ENCODE peak calls at places on chromosome 1, in eight cellular contexts. One of them, this sample, is unnamed.

GRCh38 chr1:158145173-158145719 is 35.4 kb upstream of the CD1D start:
- DNase-seq in stimulated activated CD8-positive, alpha-beta memory T cell treated with anti-CD3 and anti-CD28 coated beads, Interleukin-15, amount 100 ng/mL, for 1 hour: no peak
- DNase-seq in nephron progenitor cell: no peak
- DNase-seq in stimulated activated CD4-positive, alpha-beta T cell treated with anti-CD3 and anti-CD28 coated beads, TNF-alpha, amount 100 ng/mL, for 4 hours: no peak
- DNase-seq in H54: no peak
- DNase-seq in left ventricle myocardium superior: peak
- DNase-seq in choroid plexus epithelial cell: peak
- DNase-seq in left ventricle myocardium inferior: peak
- DNase-seq in this sample: no peak

GRCh38 chr1:33060579-33061083 is 20.3 kb upstream of the AZIN2 start:
- DNase-seq in stimulated activated CD8-positive, alpha-beta memory T cell treated with anti-CD3 and anti-CD28 coated beads, Interleukin-15, amount 100 ng/mL, for 1 hour: no peak
- DNase-seq in nephron progenitor cell: no peak
- DNase-seq in stimulated activated CD4-positive, alpha-beta T cell treated with anti-CD3 and anti-CD28 coated beads, TNF-alpha, amount 100 ng/mL, for 4 hours: no peak
- DNase-seq in H54: peak
- DNase-seq in left ventricle myocardium superior: peak
- DNase-seq in choroid plexus epithelial cell: peak
- DNase-seq in left ventricle myocardium inferior: peak
- DNase-seq in this sample: peak

GRCh38 chr1:99737016-99737415 is 29.4 kb downstream of the FRRS1 start:
- DNase-seq in stimulated activated CD8-positive, alpha-beta memory T cell treated with anti-CD3 and anti-CD28 coated beads, Interleukin-15, amount 100 ng/mL, for 1 hour: no peak
- DNase-seq in nephron progenitor cell: peak
- DNase-seq in stimulated activated CD4-positive, alpha-beta T cell treated with anti-CD3 and anti-CD28 coated beads, TNF-alpha, amount 100 ng/mL, for 4 hours: no peak
- DNase-seq in H54: peak
- DNase-seq in left ventricle myocardium superior: no peak
- DNase-seq in choroid plexus epithelial cell: peak
- DNase-seq in left ventricle myocardium inferior: no peak
- DNase-seq in this sample: no peak

GRCh38 chr1:216929870-216930582 is 206.8 kb upstream of the ESRRG start:
- DNase-seq in stimulated activated CD8-positive, alpha-beta memory T cell treated with anti-CD3 and anti-CD28 coated beads, Interleukin-15, amount 100 ng/mL, for 1 hour: no peak
- DNase-seq in nephron progenitor cell: no peak
- DNase-seq in stimulated activated CD4-positive, alpha-beta T cell treated with anti-CD3 and anti-CD28 coated beads, TNF-alpha, amount 100 ng/mL, for 4 hours: no peak
- DNase-seq in H54: no peak
- DNase-seq in left ventricle myocardium superior: no peak
- DNase-seq in choroid plexus epithelial cell: peak
- DNase-seq in left ventricle myocardium inferior: no peak
- DNase-seq in this sample: no peak

GRCh38 chr1:96979287-96979686 is 257.7 kb downstream of the PTBP2 start:
- DNase-seq in stimulated activated CD8-positive, alpha-beta memory T cell treated with anti-CD3 and anti-CD28 coated beads, Interleukin-15, amount 100 ng/mL, for 1 hour: no peak
- DNase-seq in nephron progenitor cell: no peak
- DNase-seq in stimulated activated CD4-positive, alpha-beta T cell treated with anti-CD3 and anti-CD28 coated beads, TNF-alpha, amount 100 ng/mL, for 4 hours: no peak
- DNase-seq in H54: no peak
- DNase-seq in left ventricle myocardium superior: no peak
- DNase-seq in choroid plexus epithelial cell: peak
- DNase-seq in left ventricle myocardium inferior: no peak
- DNase-seq in this sample: no peak

GRCh38 chr1:70436617-70437236 is 25.7 kb downstream of the CTH start:
- DNase-seq in stimulated activated CD8-positive, alpha-beta memory T cell treated with anti-CD3 and anti-CD28 coated beads, Interleukin-15, amount 100 ng/mL, for 1 hour: no peak
- DNase-seq in nephron progenitor cell: no peak
- DNase-seq in stimulated activated CD4-positive, alpha-beta T cell treated with anti-CD3 and anti-CD28 coated beads, TNF-alpha, amount 100 ng/mL, for 4 hours: no peak
- DNase-seq in H54: no peak
- DNase-seq in left ventricle myocardium superior: no peak
- DNase-seq in choroid plexus epithelial cell: peak
- DNase-seq in left ventricle myocardium inferior: no peak
- DNase-seq in this sample: no peak

GRCh38 chr1:66436378-66437135 is 97.4 kb upstream of the SGIP1 start:
- DNase-seq in stimulated activated CD8-positive, alpha-beta memory T cell treated with anti-CD3 and anti-CD28 coated beads, Interleukin-15, amount 100 ng/mL, for 1 hour: no peak
- DNase-seq in nephron progenitor cell: no peak
- DNase-seq in stimulated activated CD4-positive, alpha-beta T cell treated with anti-CD3 and anti-CD28 coated beads, TNF-alpha, amount 100 ng/mL, for 4 hours: peak
- DNase-seq in H54: peak
- DNase-seq in left ventricle myocardium superior: no peak
- DNase-seq in choroid plexus epithelial cell: peak
- DNase-seq in left ventricle myocardium inferior: no peak
- DNase-seq in this sample: peak

GRCh38 chr1:71196685-71197084 is 115.8 kb upstream of the ZRANB2 start:
- DNase-seq in stimulated activated CD8-positive, alpha-beta memory T cell treated with anti-CD3 and anti-CD28 coated beads, Interleukin-15, amount 100 ng/mL, for 1 hour: no peak
- DNase-seq in nephron progenitor cell: no peak
- DNase-seq in stimulated activated CD4-positive, alpha-beta T cell treated with anti-CD3 and anti-CD28 coated beads, TNF-alpha, amount 100 ng/mL, for 4 hours: no peak
- DNase-seq in H54: no peak
- DNase-seq in left ventricle myocardium superior: no peak
- DNase-seq in choroid plexus epithelial cell: peak
- DNase-seq in left ventricle myocardium inferior: no peak
- DNase-seq in this sample: no peak